ENCODE peak calls at places on chromosomes 12 and 14, in ten cellular contexts. One of them, this sample, is unnamed.

GRCh38 chr12:114935658-114936057 is 251.7 kb upstream of the TBX3 start:
- DNase-seq in GM12865: peak
- DNase-seq in MCF 10A: peak
- DNase-seq in HCT116: no peak
- DNase-seq in cardiac muscle cell: no peak
- DNase-seq in Panc1: no peak
- DNase-seq in stomach: no peak
- DNase-seq in left lung: no peak
- DNase-seq in cardiac fibroblast: no peak
- DNase-seq in coronary artery: no peak
- DNase-seq in this sample: no peak

GRCh38 chr12:2813573-2814185 is 1.2 kb downstream of the ITFG2 start:
- DNase-seq in cardiac fibroblast: peak
- DNase-seq in stomach: no peak
- DNase-seq in MCF 10A: peak
- DNase-seq in Panc1: no peak
- DNase-seq in coronary artery: no peak
- DNase-seq in GM12865: peak
- DNase-seq in cardiac muscle cell: peak
- DNase-seq in left lung: peak
- DNase-seq in HCT116: peak
- DNase-seq in this sample: no peak

GRCh38 chr14:64610049-64610746 is 60.4 kb downstream of the PPP1R36 start:
- DNase-seq in cardiac muscle cell: no peak
- DNase-seq in Panc1: no peak
- DNase-seq in cardiac fibroblast: no peak
- DNase-seq in HCT116: no peak
- DNase-seq in GM12865: no peak
- DNase-seq in MCF 10A: no peak
- DNase-seq in left lung: no peak
- DNase-seq in coronary artery: no peak
- DNase-seq in stomach: no peak
- DNase-seq in this sample: no peak

GRCh38 chr14:73612339-73613045 is at the start of gene ACOT6:
- DNase-seq in HCT116: peak
- DNase-seq in left lung: peak
- DNase-seq in coronary artery: peak
- DNase-seq in cardiac fibroblast: peak
- DNase-seq in Panc1: no peak
- DNase-seq in stomach: peak
- DNase-seq in MCF 10A: peak
- DNase-seq in cardiac muscle cell: peak
- DNase-seq in GM12865: peak
- DNase-seq in this sample: peak

GRCh38 chr14:90620540-90621204 is 195.6 kb downstream of the TTC7B start:
- DNase-seq in GM12865: no peak
- DNase-seq in stomach: no peak
- DNase-seq in coronary artery: no peak
- DNase-seq in left lung: no peak
- DNase-seq in Panc1: no peak
- DNase-seq in cardiac muscle cell: no peak
- DNase-seq in HCT116: no peak
- DNase-seq in cardiac fibroblast: no peak
- DNase-seq in MCF 10A: no peak
- DNase-seq in this sample: no peak

GRCh38 chr12:2335109-2335508 is 282.3 kb downstream of the CACNA1C start:
- DNase-seq in MCF 10A: no peak
- DNase-seq in HCT116: no peak
- DNase-seq in coronary artery: no peak
- DNase-seq in Panc1: no peak
- DNase-seq in stomach: no peak
- DNase-seq in cardiac muscle cell: no peak
- DNase-seq in GM12865: no peak
- DNase-seq in left lung: no peak
- DNase-seq in cardiac fibroblast: no peak
- DNase-seq in this sample: no peak

GRCh38 chr12:19639781-19640180 is 200.5 kb downstream of the AEBP2 start:
- DNase-seq in cardiac fibroblast: no peak
- DNase-seq in stomach: no peak
- DNase-seq in left lung: no peak
- DNase-seq in Panc1: no peak
- DNase-seq in cardiac muscle cell: no peak
- DNase-seq in MCF 10A: no peak
- DNase-seq in coronary artery: no peak
- DNase-seq in HCT116: no peak
- DNase-seq in GM12865: no peak
- DNase-seq in this sample: no peak

GRCh38 chr14:91413547-91414474 is 3.8 kb downstream of the CCDC88C start:
- DNase-seq in coronary artery: no peak
- DNase-seq in cardiac muscle cell: no peak
- DNase-seq in HCT116: no peak
- DNase-seq in cardiac fibroblast: no peak
- DNase-seq in GM12865: no peak
- DNase-seq in stomach: peak
- DNase-seq in MCF 10A: peak
- DNase-seq in Panc1: no peak
- DNase-seq in left lung: peak
- DNase-seq in this sample: no peak

GRCh38 chr12:46472893-46473633 is 100.5 kb upstream of the SLC38A2 start:
- DNase-seq in Panc1: no peak
- DNase-seq in coronary artery: no peak
- DNase-seq in left lung: no peak
- DNase-seq in cardiac fibroblast: peak
- DNase-seq in stomach: no peak
- DNase-seq in GM12865: no peak
- DNase-seq in MCF 10A: peak
- DNase-seq in HCT116: no peak
- DNase-seq in cardiac muscle cell: peak
- DNase-seq in this sample: no peak

GRCh38 chr14:91154851-91155625 is 41.2 kb downstream of the DGLUCY start:
- DNase-seq in stomach: peak
- DNase-seq in left lung: no peak
- DNase-seq in cardiac muscle cell: peak
- DNase-seq in MCF 10A: peak
- DNase-seq in coronary artery: no peak
- DNase-seq in Panc1: no peak
- DNase-seq in GM12865: no peak
- DNase-seq in cardiac fibroblast: peak
- DNase-seq in HCT116: peak
- DNase-seq in this sample: no peak

GRCh38 chr12:100265732-100266131 is 1.1 kb downstream of the DEPDC4 start:
- DNase-seq in cardiac fibroblast: no peak
- DNase-seq in stomach: no peak
- DNase-seq in MCF 10A: no peak
- DNase-seq in cardiac muscle cell: no peak
- DNase-seq in Panc1: no peak
- DNase-seq in HCT116: no peak
- DNase-seq in coronary artery: no peak
- DNase-seq in GM12865: no peak
- DNase-seq in left lung: no peak
- DNase-seq in this sample: no peak

GRCh38 chr12:9134981-9135628 is 19.4 kb upstream of the A2M start:
- DNase-seq in Panc1: no peak
- DNase-seq in left lung: peak
- DNase-seq in HCT116: peak
- DNase-seq in MCF 10A: peak
- DNase-seq in coronary artery: no peak
- DNase-seq in stomach: no peak
- DNase-seq in cardiac fibroblast: no peak
- DNase-seq in cardiac muscle cell: no peak
- DNase-seq in GM12865: peak
- DNase-seq in this sample: no peak

GRCh38 chr12:3632256-3633240 is 120.4 kb downstream of the CRACR2A start:
- DNase-seq in left lung: no peak
- DNase-seq in MCF 10A: no peak
- DNase-seq in coronary artery: no peak
- DNase-seq in cardiac muscle cell: no peak
- DNase-seq in cardiac fibroblast: peak
- DNase-seq in Panc1: no peak
- DNase-seq in stomach: no peak
- DNase-seq in HCT116: no peak
- DNase-seq in GM12865: no peak
- DNase-seq in this sample: no peak

GRCh38 chr14:65098586-65098985 is 3.7 kb downstream of the MAX start:
- DNase-seq in coronary artery: no peak
- DNase-seq in HCT116: no peak
- DNase-seq in cardiac muscle cell: peak
- DNase-seq in cardiac fibroblast: peak
- DNase-seq in left lung: no peak
- DNase-seq in MCF 10A: peak
- DNase-seq in GM12865: peak
- DNase-seq in stomach: no peak
- DNase-seq in Panc1: no peak
- DNase-seq in this sample: no peak

GRCh38 chr12:108551556-108551955 is 9.4 kb downstream of the SART3 start:
- DNase-seq in cardiac fibroblast: peak
- DNase-seq in HCT116: no peak
- DNase-seq in stomach: no peak
- DNase-seq in cardiac muscle cell: peak
- DNase-seq in coronary artery: no peak
- DNase-seq in MCF 10A: no peak
- DNase-seq in Panc1: no peak
- DNase-seq in left lung: no peak
- DNase-seq in GM12865: no peak
- DNase-seq in this sample: no peak

GRCh38 chr12:126936181-126936851 is 1330.7 kb upstream of the TMEM132C start:
- DNase-seq in cardiac muscle cell: no peak
- DNase-seq in HCT116: peak
- DNase-seq in MCF 10A: peak
- DNase-seq in GM12865: peak
- DNase-seq in Panc1: no peak
- DNase-seq in stomach: no peak
- DNase-seq in left lung: no peak
- DNase-seq in cardiac fibroblast: no peak
- DNase-seq in coronary artery: no peak
- DNase-seq in this sample: no peak

GRCh38 chr14:57480044-57480443 is 13.6 kb downstream of the CCDC198 start:
- DNase-seq in MCF 10A: peak
- DNase-seq in HCT116: no peak
- DNase-seq in stomach: no peak
- DNase-seq in cardiac muscle cell: no peak
- DNase-seq in GM12865: no peak
- DNase-seq in Panc1: no peak
- DNase-seq in left lung: no peak
- DNase-seq in coronary artery: no peak
- DNase-seq in cardiac fibroblast: no peak
- DNase-seq in this sample: no peak

GRCh38 chr14:100305446-100306255 is 593 bp downstream of the SLC25A29 start:
- DNase-seq in GM12865: no peak
- DNase-seq in cardiac muscle cell: no peak
- DNase-seq in coronary artery: no peak
- DNase-seq in left lung: peak
- DNase-seq in stomach: peak
- DNase-seq in cardiac fibroblast: no peak
- DNase-seq in HCT116: no peak
- DNase-seq in MCF 10A: no peak
- DNase-seq in Panc1: no peak
- DNase-seq in this sample: peak

GRCh38 chr14:99300190-99300589 is 28.2 kb upstream of the BCL11B start:
- DNase-seq in stomach: no peak
- DNase-seq in coronary artery: no peak
- DNase-seq in cardiac fibroblast: no peak
- DNase-seq in cardiac muscle cell: no peak
- DNase-seq in GM12865: no peak
- DNase-seq in HCT116: no peak
- DNase-seq in left lung: no peak
- DNase-seq in MCF 10A: no peak
- DNase-seq in Panc1: no peak
- DNase-seq in this sample: no peak

DNA sequence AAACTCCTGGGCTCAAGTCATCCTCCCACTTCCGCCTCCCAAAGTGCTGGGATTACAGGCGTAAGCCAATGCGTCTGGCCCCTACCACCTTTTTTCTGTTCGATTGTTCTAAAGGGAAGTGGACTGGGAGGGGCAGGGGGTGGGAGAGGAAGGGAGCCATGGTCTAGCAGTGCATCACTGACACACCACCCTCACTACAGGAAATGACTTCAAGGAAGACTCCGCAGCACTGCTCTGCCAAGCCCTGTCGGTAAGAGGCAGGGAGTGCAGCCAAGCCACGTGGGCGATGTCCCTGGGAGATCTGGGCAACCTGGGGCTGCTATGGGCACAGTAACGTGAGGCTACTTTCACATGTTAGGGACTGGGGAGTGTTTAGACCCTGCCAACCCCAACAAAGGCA is 18.0 kb downstream of the LRRC74A start:
- DNase-seq in MCF 10A: peak
- DNase-seq in GM12865: peak
- DNase-seq in cardiac fibroblast: peak
- DNase-seq in cardiac muscle cell: peak
- DNase-seq in left lung: peak
- DNase-seq in coronary artery: no peak
- DNase-seq in Panc1: peak
- DNase-seq in HCT116: peak
- DNase-seq in stomach: peak
- DNase-seq in this sample: no peak
- TF ChIP-seq CTCF in MCF 10A: no peak
- TF ChIP-seq CTCF in GM12865: peak
- TF ChIP-seq CTCF in cardiac fibroblast: peak
- TF ChIP-seq CTCF in cardiac muscle cell: peak
- TF ChIP-seq CTCF in left lung: no peak
- TF ChIP-seq CTCF in coronary artery: no peak
- TF ChIP-seq CTCF in Panc1: no peak
- TF ChIP-seq CTCF in HCT116: peak
- TF ChIP-seq CTCF in stomach: no peak
- TF ChIP-seq CTCF in this sample: no peak

GRCh38 chr14:45716506-45716905 is 463.5 kb upstream of the MIS18BP1 start:
- DNase-seq in cardiac muscle cell: no peak
- DNase-seq in left lung: no peak
- DNase-seq in stomach: no peak
- DNase-seq in HCT116: no peak
- DNase-seq in coronary artery: no peak
- DNase-seq in MCF 10A: peak
- DNase-seq in Panc1: no peak
- DNase-seq in cardiac fibroblast: peak
- DNase-seq in GM12865: peak
- DNase-seq in this sample: no peak
- TF ChIP-seq CTCF in cardiac muscle cell: no peak
- TF ChIP-seq CTCF in left lung: no peak
- TF ChIP-seq CTCF in stomach: no peak
- TF ChIP-seq CTCF in HCT116: peak
- TF ChIP-seq CTCF in coronary artery: no peak
- TF ChIP-seq CTCF in MCF 10A: no peak
- TF ChIP-seq CTCF in Panc1: peak
- TF ChIP-seq CTCF in cardiac fibroblast: no peak
- TF ChIP-seq CTCF in GM12865: no peak
- TF ChIP-seq CTCF in this sample: no peak

GRCh38 chr12:71755146-71755892 is 656 bp downstream of the RAB21 start:
- DNase-seq in cardiac muscle cell: peak
- DNase-seq in GM12865: peak
- DNase-seq in coronary artery: peak
- DNase-seq in cardiac fibroblast: peak
- DNase-seq in Panc1: no peak
- DNase-seq in MCF 10A: peak
- DNase-seq in stomach: peak
- DNase-seq in left lung: peak
- DNase-seq in HCT116: no peak
- DNase-seq in this sample: peak
- TF ChIP-seq CTCF in cardiac muscle cell: no peak
- TF ChIP-seq CTCF in GM12865: no peak
- TF ChIP-seq CTCF in coronary artery: no peak
- TF ChIP-seq CTCF in cardiac fibroblast: no peak
- TF ChIP-seq CTCF in Panc1: no peak
- TF ChIP-seq CTCF in MCF 10A: no peak
- TF ChIP-seq CTCF in stomach: no peak
- TF ChIP-seq CTCF in left lung: no peak
- TF ChIP-seq CTCF in HCT116: no peak
- TF ChIP-seq CTCF in this sample: no peak

GRCh38 chr14:55440385-55440784 is at the start of gene TBPL2:
- DNase-seq in stomach: no peak
- DNase-seq in MCF 10A: no peak
- DNase-seq in cardiac muscle cell: peak
- DNase-seq in HCT116: no peak
- DNase-seq in Panc1: no peak
- DNase-seq in GM12865: no peak
- DNase-seq in coronary artery: no peak
- DNase-seq in cardiac fibroblast: no peak
- DNase-seq in left lung: no peak
- DNase-seq in this sample: no peak
- TF ChIP-seq CTCF in stomach: no peak
- TF ChIP-seq CTCF in MCF 10A: no peak
- TF ChIP-seq CTCF in cardiac muscle cell: peak
- TF ChIP-seq CTCF in HCT116: no peak
- TF ChIP-seq CTCF in Panc1: no peak
- TF ChIP-seq CTCF in GM12865: no peak
- TF ChIP-seq CTCF in coronary artery: no peak
- TF ChIP-seq CTCF in cardiac fibroblast: peak
- TF ChIP-seq CTCF in left lung: no peak
- TF ChIP-seq CTCF in this sample: no peak